ENCODE peak calls at places on chromosomes 11 and 22, in five cellular contexts. One of them, this sample, is unnamed.

GRCh38 chr11:33942954-33943353 is 51.1 kb upstream of the LMO2 start:
- DNase-seq in HepG2: no peak
- DNase-seq in H1: no peak
- DNase-seq in HCT116: peak; percentile 3
- DNase-seq in K562: peak; percentile 63
- DNase-seq in this sample: peak; percentile 73

GRCh38 chr11:65013130-65013691 is 749 bp upstream of the ARL2 start:
- DNase-seq in HCT116: no peak
- DNase-seq in H1: peak; percentile 93
- DNase-seq in HepG2: peak; percentile 75
- DNase-seq in K562: peak; percentile 95
- DNase-seq in this sample: no peak

GRCh38 chr11:103985041-103985440 is 51.4 kb upstream of the DDI1 start:
- DNase-seq in HCT116: no peak
- DNase-seq in HepG2: no peak
- DNase-seq in K562: no peak
- DNase-seq in H1: no peak
- DNase-seq in this sample: no peak

GRCh38 chr11:2924821-2925675 is 4.2 kb downstream of the PHLDA2 start:
- DNase-seq in HCT116: no peak
- DNase-seq in HepG2: no peak
- DNase-seq in K562: no peak
- DNase-seq in H1: no peak
- DNase-seq in this sample: no peak

GRCh38 chr11:123567466-123567865 is 87.0 kb downstream of the SCN3B start:
- DNase-seq in HepG2: no peak
- DNase-seq in K562: no peak
- DNase-seq in HCT116: no peak
- DNase-seq in H1: no peak
- DNase-seq in this sample: no peak

GRCh38 chr11:59283825-59284772 is 71.4 kb upstream of the MPEG1 start:
- DNase-seq in HepG2: peak; percentile 40
- DNase-seq in K562: peak; percentile 52
- DNase-seq in H1: no peak
- DNase-seq in HCT116: peak; percentile 29
- DNase-seq in this sample: peak; percentile 71

GRCh38 chr22:42844756-42845155 is 12.3 kb downstream of the ARFGAP3 start:
- DNase-seq in H1: no peak
- DNase-seq in HepG2: no peak
- DNase-seq in HCT116: peak; percentile 26
- DNase-seq in K562: no peak
- DNase-seq in this sample: no peak

GRCh38 chr11:16876840-16877239 is 137.4 kb downstream of the PLEKHA7 start:
- DNase-seq in HepG2: no peak
- DNase-seq in HCT116: no peak
- DNase-seq in H1: no peak
- DNase-seq in K562: no peak
- DNase-seq in this sample: no peak

GRCh38 chr11:116173946-116174911 is 598.6 kb downstream of the BUD13 start:
- DNase-seq in HCT116: no peak
- DNase-seq in HepG2: no peak
- DNase-seq in K562: no peak
- DNase-seq in H1: peak; percentile 57
- DNase-seq in this sample: no peak

GRCh38 chr22:36457688-36458450 is 23.6 kb downstream of the TXN2 start:
- DNase-seq in K562: no peak
- DNase-seq in HepG2: no peak
- DNase-seq in H1: peak; percentile 55
- DNase-seq in HCT116: no peak
- DNase-seq in this sample: no peak

GRCh38 chr11:73315288-73316020 is 7.4 kb downstream of the ARHGEF17 start:
- DNase-seq in K562: no peak
- DNase-seq in HCT116: no peak
- DNase-seq in H1: no peak
- DNase-seq in HepG2: no peak
- DNase-seq in this sample: no peak

GRCh38 chr22:31155425-31155824 is 4.6 kb upstream of the RNF185 start:
- DNase-seq in H1: no peak
- DNase-seq in K562: no peak
- DNase-seq in HepG2: no peak
- DNase-seq in HCT116: no peak
- DNase-seq in this sample: no peak

GRCh38 chr11:71946144-71946571 is 17.3 kb downstream of the RNF121 start:
- DNase-seq in HepG2: peak; percentile 22
- DNase-seq in K562: no peak
- DNase-seq in HCT116: no peak
- DNase-seq in H1: no peak
- DNase-seq in this sample: no peak

GRCh38 chr11:76769071-76769560 is 14.0 kb upstream of the TSKU start:
- DNase-seq in K562: no peak
- DNase-seq in HepG2: no peak
- DNase-seq in HCT116: no peak
- DNase-seq in H1: no peak
- DNase-seq in this sample: no peak

GRCh38 chr11:2135648-2136201 is 3.5 kb downstream of the IGF2 start:
- DNase-seq in HepG2: no peak
- DNase-seq in K562: no peak
- DNase-seq in HCT116: no peak
- DNase-seq in H1: no peak
- DNase-seq in this sample: no peak

GRCh38 chr22:31218565-31219262 is 6.6 kb downstream of the LIMK2 start:
- DNase-seq in HepG2: no peak
- DNase-seq in K562: no peak
- DNase-seq in HCT116: no peak
- DNase-seq in H1: no peak
- DNase-seq in this sample: no peak

GRCh38 chr22:30273196-30273595 is 6.5 kb upstream of the OSM start:
- DNase-seq in HepG2: no peak
- DNase-seq in HCT116: no peak
- DNase-seq in H1: no peak
- DNase-seq in K562: no peak
- DNase-seq in this sample: no peak

GRCh38 chr22:24421428-24421931 is 5.9 kb upstream of the ADORA2A start:
- DNase-seq in HepG2: peak; percentile 73
- DNase-seq in HCT116: peak; percentile 12
- DNase-seq in H1: peak; percentile 84
- DNase-seq in K562: peak; percentile 48
- DNase-seq in this sample: no peak

DNA sequence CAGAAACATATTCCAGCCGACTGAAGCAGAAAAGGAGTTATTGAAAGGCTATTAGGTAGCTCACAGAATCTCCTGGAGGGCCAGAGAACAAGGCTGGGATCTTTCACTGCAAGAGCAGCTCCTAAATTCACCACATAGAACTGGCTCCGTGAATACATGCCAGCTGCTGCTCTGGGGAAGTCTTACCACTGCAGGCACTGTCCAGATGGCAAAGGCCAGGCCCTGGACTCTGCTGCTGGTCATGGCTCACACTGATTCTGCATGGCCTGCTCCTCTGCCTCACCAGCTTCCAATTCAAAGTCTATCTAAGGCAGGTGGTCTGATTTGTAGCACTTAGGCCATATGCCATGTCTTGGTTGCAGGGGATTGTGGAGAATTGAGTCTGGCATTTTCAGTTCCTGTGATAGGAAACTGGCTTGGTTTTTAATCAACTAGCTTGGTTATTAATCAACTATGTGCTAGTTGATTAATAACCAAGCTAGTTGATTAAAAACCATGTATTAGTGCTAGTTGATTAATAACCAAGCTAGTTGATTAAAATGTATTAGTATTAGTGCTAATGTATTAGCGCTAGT is 25.9 kb upstream of the POLD3 start:
- DNase-seq in K562: no peak
- DNase-seq in HepG2: no peak
- DNase-seq in H1: no peak
- DNase-seq in HCT116: no peak
- DNase-seq in this sample: no peak
- TF ChIP-seq SRF in K562: no peak
- TF ChIP-seq SRF in HepG2: no peak
- TF ChIP-seq SRF in H1: no peak
- TF ChIP-seq SRF in HCT116: no peak
- TF ChIP-seq SRF in this sample: no peak

GRCh38 chr11:47187723-47188122 is 1.5 kb upstream of the PACSIN3 start:
- DNase-seq in HepG2: no peak
- DNase-seq in HCT116: no peak
- DNase-seq in K562: no peak
- DNase-seq in H1: no peak
- DNase-seq in this sample: no peak

GRCh38 chr11:47185305-47186075 is 744 bp downstream of the PACSIN3 start:
- DNase-seq in HCT116: no peak
- DNase-seq in K562: peak; percentile 30
- DNase-seq in HepG2: peak; percentile 86
- DNase-seq in H1: peak; percentile 87
- DNase-seq in this sample: no peak

GRCh38 chr11:47184711-47185304 is 1.4 kb downstream of the PACSIN3 start:
- DNase-seq in H1: no peak
- DNase-seq in K562: no peak
- DNase-seq in HCT116: no peak
- DNase-seq in HepG2: peak; percentile 90
- DNase-seq in this sample: no peak

GRCh38 chr11:47186937-47187681 is 875 bp upstream of the PACSIN3 start:
- DNase-seq in K562: peak; percentile 37
- DNase-seq in HCT116: no peak
- DNase-seq in H1: peak; percentile 77
- DNase-seq in HepG2: peak; percentile 64
- DNase-seq in this sample: no peak

DNA sequence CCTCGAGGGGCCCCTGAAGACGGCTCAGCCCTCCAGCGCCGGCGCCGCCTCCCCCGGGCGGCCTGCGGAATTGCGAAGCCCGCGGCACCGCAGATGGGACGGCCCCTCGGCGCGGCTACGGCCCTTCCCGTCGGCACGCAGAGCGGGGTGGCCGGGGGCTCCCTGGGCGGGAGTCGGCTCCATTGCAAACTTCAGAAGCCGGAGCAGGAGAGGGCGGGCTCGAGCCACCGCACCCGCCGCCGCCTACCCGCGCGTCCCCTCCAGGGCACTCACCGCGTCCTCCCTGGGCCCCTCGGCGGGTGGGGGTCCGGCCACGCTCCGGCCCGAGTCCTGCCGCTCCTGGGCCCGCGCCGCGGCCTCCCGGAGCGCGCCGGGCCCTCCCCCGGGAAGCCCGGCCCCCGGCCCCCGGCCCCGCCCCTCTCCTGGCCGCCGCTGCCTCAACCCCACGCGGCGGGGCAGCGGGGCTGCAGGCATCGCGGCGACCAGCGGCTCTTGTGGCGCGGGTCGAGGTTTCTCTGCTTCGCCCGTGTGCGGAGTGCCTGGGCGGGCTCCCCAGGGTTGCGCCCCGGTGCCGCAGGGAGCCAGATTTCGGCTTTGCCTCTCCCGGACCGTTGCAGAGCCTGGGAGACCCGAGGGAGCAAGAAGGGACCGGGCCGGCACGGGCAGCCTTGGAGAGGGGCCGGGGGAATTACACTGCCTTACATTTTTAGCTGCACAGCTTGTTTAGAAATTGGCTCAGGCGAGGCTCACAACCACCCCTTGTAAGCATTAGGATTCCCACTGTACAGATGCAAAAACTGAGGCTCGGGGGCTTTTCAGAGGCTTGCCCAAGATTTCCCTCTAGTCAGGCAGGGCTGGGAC is at the start of gene PACSIN3:
- DNase-seq in H1: peak; percentile 81
- DNase-seq in HCT116: no peak
- DNase-seq in HepG2: peak; percentile 43
- DNase-seq in K562: peak; percentile 64
- DNase-seq in this sample: no peak
- TF ChIP-seq SRF in H1: no peak
- TF ChIP-seq SRF in HCT116: no peak
- TF ChIP-seq SRF in HepG2: no peak
- TF ChIP-seq SRF in K562: no peak
- TF ChIP-seq SRF in this sample: no peak

DNA sequence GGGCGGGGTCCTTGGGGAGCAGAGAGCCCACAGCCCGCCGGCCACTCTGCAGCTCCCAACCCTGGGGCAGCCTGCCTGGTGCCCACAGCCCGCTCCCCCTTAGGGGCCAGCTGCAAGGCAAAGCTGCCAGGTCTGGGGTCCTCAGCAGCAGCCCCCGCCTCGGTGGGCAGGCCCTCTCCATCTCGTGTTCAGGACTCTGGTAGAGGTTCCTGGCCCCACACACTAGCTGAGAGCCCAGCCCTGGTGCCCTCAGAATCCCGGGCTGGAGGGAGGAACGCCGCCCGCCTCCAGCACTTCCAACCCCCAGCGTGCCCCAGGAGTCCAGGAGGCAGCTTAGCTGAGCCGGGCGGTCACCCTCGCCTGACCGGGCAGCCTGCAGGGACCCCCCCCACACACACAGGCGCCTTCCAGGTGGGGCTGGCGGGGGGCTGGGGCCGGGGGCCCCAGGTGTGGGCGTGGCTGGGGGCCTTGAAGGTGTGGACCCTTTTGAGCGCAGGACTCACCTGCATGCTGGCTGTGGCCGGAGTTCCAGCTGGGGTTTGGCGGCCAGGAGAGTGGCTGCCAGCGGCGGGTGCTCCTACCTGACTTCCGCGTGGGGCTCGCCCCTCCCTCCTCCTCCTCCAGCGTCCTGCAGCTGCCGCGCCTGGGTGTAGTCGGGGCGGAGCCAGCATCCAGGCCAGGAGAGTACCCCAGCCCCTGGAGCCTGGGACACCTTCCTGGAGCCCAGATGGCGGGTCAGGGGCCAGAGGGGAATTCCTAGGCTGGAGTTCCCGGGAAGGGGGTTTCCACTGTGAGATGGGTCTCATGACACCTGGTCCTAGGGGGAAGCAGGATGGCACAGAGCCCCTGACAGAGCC is at the start of gene ANO9:
- DNase-seq in HCT116: no peak
- DNase-seq in HepG2: peak; percentile 39
- DNase-seq in K562: peak; percentile 73
- DNase-seq in H1: peak; percentile 77
- DNase-seq in this sample: no peak
- TF ChIP-seq SRF in HCT116: no peak
- TF ChIP-seq SRF in HepG2: no peak
- TF ChIP-seq SRF in K562: no peak
- TF ChIP-seq SRF in H1: no peak
- TF ChIP-seq SRF in this sample: no peak

DNA sequence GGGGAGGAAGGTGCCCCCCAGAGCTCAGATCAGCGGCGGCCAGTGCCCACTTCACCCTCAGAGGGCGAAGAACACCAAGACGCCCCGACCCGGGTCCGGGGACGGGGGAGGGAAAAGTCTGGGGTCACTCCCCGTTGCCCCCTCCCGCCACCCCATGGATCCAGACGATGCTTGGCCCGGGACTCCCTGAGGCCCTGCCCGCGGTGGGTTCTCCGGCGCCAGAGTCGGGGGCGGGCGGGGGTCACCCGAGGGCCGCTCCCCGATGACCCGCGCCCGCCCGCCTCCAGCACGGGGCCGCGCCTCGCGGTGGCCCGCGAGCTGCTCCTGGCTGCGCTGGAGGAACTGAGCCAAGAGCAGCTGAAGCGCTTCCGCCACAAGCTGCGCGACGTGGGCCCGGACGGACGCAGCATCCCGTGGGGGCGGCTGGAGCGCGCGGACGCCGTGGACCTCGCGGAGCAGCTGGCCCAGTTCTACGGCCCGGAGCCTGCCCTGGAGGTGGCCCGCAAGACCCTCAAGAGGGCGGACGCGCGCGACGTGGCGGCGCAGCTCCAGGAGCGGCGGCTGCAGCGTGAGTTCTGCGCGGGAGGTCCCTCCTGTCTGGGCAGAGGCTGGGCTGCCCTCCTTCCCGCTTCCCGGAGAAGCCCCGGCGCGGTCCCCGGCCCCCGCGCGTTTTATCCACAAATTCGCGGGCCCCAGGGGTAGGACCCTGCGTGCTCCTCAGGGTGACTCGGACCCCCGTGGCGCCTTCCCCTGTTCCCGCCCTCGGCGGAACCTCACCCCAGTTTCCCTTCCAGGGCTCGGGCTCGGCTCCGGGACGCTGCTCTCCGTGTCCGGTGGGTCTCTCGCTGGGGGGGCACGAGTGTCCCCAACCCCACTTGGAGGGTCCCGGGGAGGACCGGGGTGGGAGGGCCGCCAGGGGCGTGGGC is 1.1 kb downstream of the NLRP6 start:
- DNase-seq in K562: no peak
- DNase-seq in HepG2: no peak
- DNase-seq in HCT116: no peak
- DNase-seq in H1: no peak
- DNase-seq in this sample: no peak
- TF ChIP-seq SRF in K562: no peak
- TF ChIP-seq SRF in HepG2: no peak
- TF ChIP-seq SRF in HCT116: no peak
- TF ChIP-seq SRF in H1: no peak
- TF ChIP-seq SRF in this sample: no peak